ENCODE peak calls at places on chromosomes 13 and 19, in nine cellular contexts. One of them, this sample, is unnamed.

GRCh38 chr13:93953856-93954255 is 525.6 kb downstream of the DCT start:
- DNase-seq in colonic mucosa: no peak
- DNase-seq in fibroblast of mammary gland: no peak
- DNase-seq in neuronal stem cell: no peak
- DNase-seq in OCI-LY7: no peak
- DNase-seq in psoas muscle: no peak
- DNase-seq in endodermal cell: no peak
- DNase-seq in CD4-positive, alpha-beta memory T cell: no peak
- DNase-seq in CD8-positive, alpha-beta T cell: no peak
- DNase-seq in this sample: no peak

GRCh38 chr19:40523322-40524047 is 53.2 kb upstream of the SHKBP1 start:
- DNase-seq in CD8-positive, alpha-beta T cell: no peak
- DNase-seq in OCI-LY7: peak; percentile 84
- DNase-seq in fibroblast of mammary gland: peak; percentile 47
- DNase-seq in psoas muscle: peak; percentile 49
- DNase-seq in CD4-positive, alpha-beta memory T cell: peak; percentile 36
- DNase-seq in colonic mucosa: peak; percentile 79
- DNase-seq in neuronal stem cell: peak; percentile 56
- DNase-seq in endodermal cell: peak; percentile 95
- DNase-seq in this sample: peak; percentile 56

GRCh38 chr19:47507031-47507430 is 7.8 kb downstream of the NAPA start:
- DNase-seq in OCI-LY7: no peak
- DNase-seq in neuronal stem cell: no peak
- DNase-seq in endodermal cell: no peak
- DNase-seq in psoas muscle: no peak
- DNase-seq in CD8-positive, alpha-beta T cell: no peak
- DNase-seq in colonic mucosa: no peak
- DNase-seq in fibroblast of mammary gland: no peak
- DNase-seq in CD4-positive, alpha-beta memory T cell: no peak
- DNase-seq in this sample: no peak

GRCh38 chr13:32897296-32897695 is 118.9 kb upstream of the KL start:
- DNase-seq in OCI-LY7: no peak
- DNase-seq in CD8-positive, alpha-beta T cell: no peak
- DNase-seq in colonic mucosa: no peak
- DNase-seq in neuronal stem cell: no peak
- DNase-seq in endodermal cell: no peak
- DNase-seq in fibroblast of mammary gland: no peak
- DNase-seq in psoas muscle: no peak
- DNase-seq in CD4-positive, alpha-beta memory T cell: no peak
- DNase-seq in this sample: no peak

GRCh38 chr19:1811472-1811894 is 593 bp downstream of the ATP8B3 start:
- DNase-seq in OCI-LY7: peak; percentile 15
- DNase-seq in colonic mucosa: peak; percentile 67
- DNase-seq in fibroblast of mammary gland: peak; percentile 72
- DNase-seq in neuronal stem cell: no peak
- DNase-seq in psoas muscle: peak; percentile 76
- DNase-seq in CD8-positive, alpha-beta T cell: peak; percentile 56
- DNase-seq in CD4-positive, alpha-beta memory T cell: peak; percentile 24
- DNase-seq in endodermal cell: no peak
- DNase-seq in this sample: no peak

GRCh38 chr13:110634558-110634957 is 19.2 kb downstream of the NAXD start:
- DNase-seq in colonic mucosa: no peak
- DNase-seq in neuronal stem cell: no peak
- DNase-seq in endodermal cell: peak; percentile 45
- DNase-seq in CD4-positive, alpha-beta memory T cell: no peak
- DNase-seq in CD8-positive, alpha-beta T cell: no peak
- DNase-seq in fibroblast of mammary gland: peak; percentile 93
- DNase-seq in psoas muscle: no peak
- DNase-seq in OCI-LY7: no peak
- DNase-seq in this sample: no peak

GRCh38 chr19:13850910-13851753 is 25.8 kb upstream of the NANOS3 start:
- DNase-seq in OCI-LY7: no peak
- DNase-seq in CD8-positive, alpha-beta T cell: peak; percentile 60
- DNase-seq in fibroblast of mammary gland: peak; percentile 91
- DNase-seq in CD4-positive, alpha-beta memory T cell: peak; percentile 38
- DNase-seq in neuronal stem cell: no peak
- DNase-seq in psoas muscle: peak; percentile 92
- DNase-seq in colonic mucosa: peak; percentile 80
- DNase-seq in endodermal cell: peak; percentile 89
- DNase-seq in this sample: no peak

GRCh38 chr13:98173431-98173921 is 3.6 kb downstream of the RNF113B start:
- DNase-seq in CD8-positive, alpha-beta T cell: no peak
- DNase-seq in colonic mucosa: no peak
- DNase-seq in CD4-positive, alpha-beta memory T cell: no peak
- DNase-seq in OCI-LY7: no peak
- DNase-seq in psoas muscle: peak; percentile 19
- DNase-seq in endodermal cell: peak; percentile 70
- DNase-seq in fibroblast of mammary gland: peak; percentile 98
- DNase-seq in neuronal stem cell: no peak
- DNase-seq in this sample: no peak

GRCh38 chr13:95902736-95903135 is 150.5 kb downstream of the UGGT2 start:
- DNase-seq in CD4-positive, alpha-beta memory T cell: no peak
- DNase-seq in endodermal cell: no peak
- DNase-seq in fibroblast of mammary gland: no peak
- DNase-seq in colonic mucosa: no peak
- DNase-seq in neuronal stem cell: no peak
- DNase-seq in OCI-LY7: no peak
- DNase-seq in CD8-positive, alpha-beta T cell: no peak
- DNase-seq in psoas muscle: no peak
- DNase-seq in this sample: no peak

GRCh38 chr13:79642596-79642995 is 161.6 kb downstream of the NDFIP2 start:
- DNase-seq in colonic mucosa: no peak
- DNase-seq in OCI-LY7: no peak
- DNase-seq in psoas muscle: no peak
- DNase-seq in fibroblast of mammary gland: no peak
- DNase-seq in CD8-positive, alpha-beta T cell: no peak
- DNase-seq in CD4-positive, alpha-beta memory T cell: no peak
- DNase-seq in endodermal cell: no peak
- DNase-seq in neuronal stem cell: no peak
- DNase-seq in this sample: no peak

GRCh38 chr19:41889896-41890295 is 6.9 kb downstream of the ARHGEF1 start:
- DNase-seq in CD8-positive, alpha-beta T cell: no peak
- DNase-seq in fibroblast of mammary gland: no peak
- DNase-seq in neuronal stem cell: no peak
- DNase-seq in OCI-LY7: no peak
- DNase-seq in colonic mucosa: no peak
- DNase-seq in endodermal cell: no peak
- DNase-seq in CD4-positive, alpha-beta memory T cell: no peak
- DNase-seq in psoas muscle: no peak
- DNase-seq in this sample: no peak

GRCh38 chr19:46760363-46760762 is 14.1 kb upstream of the STRN4 start:
- DNase-seq in endodermal cell: no peak
- DNase-seq in psoas muscle: no peak
- DNase-seq in fibroblast of mammary gland: no peak
- DNase-seq in colonic mucosa: no peak
- DNase-seq in neuronal stem cell: no peak
- DNase-seq in CD8-positive, alpha-beta T cell: no peak
- DNase-seq in OCI-LY7: no peak
- DNase-seq in CD4-positive, alpha-beta memory T cell: no peak
- DNase-seq in this sample: no peak

GRCh38 chr13:113926301-113926761 is 47.5 kb downstream of the C13orf46 start:
- DNase-seq in psoas muscle: no peak
- DNase-seq in OCI-LY7: no peak
- DNase-seq in CD4-positive, alpha-beta memory T cell: no peak
- DNase-seq in colonic mucosa: no peak
- DNase-seq in fibroblast of mammary gland: peak; percentile 95
- DNase-seq in CD8-positive, alpha-beta T cell: no peak
- DNase-seq in endodermal cell: no peak
- DNase-seq in neuronal stem cell: no peak
- DNase-seq in this sample: no peak

DNA sequence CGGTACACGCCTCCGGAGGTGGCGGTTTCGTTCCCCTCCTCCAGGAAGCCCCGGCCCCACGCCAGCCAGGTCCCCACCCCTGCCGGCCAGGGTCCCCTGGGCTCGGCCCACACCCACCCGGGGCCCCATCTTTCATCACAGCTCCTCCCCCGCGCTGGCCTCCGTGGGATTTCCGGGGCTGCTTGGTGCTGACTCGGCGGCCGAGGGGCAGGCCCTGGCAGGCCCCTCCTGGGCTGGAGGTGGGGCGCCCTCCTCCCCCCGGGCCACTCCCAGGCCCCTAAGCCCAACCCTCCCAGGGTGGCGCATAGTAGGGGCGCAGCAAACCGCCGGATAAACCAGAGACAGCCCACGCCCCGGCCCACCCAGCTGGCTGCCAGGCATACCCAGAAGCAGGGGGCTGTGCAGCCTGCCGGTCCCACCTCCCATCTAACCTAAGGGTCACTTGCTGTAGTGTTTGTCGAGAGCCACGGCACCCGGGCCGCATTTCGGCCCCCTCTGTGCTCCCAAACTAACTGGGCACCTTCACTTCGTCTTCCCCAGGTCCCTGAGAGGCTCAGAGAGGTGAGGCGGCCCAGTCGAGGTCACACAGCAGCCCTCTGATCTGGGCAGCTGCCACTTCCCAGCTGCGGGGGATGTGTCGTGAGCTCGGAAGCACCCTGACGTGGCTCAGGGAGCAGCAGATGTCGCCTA is 6.6 kb downstream of the ZBTB7A start:
- DNase-seq in OCI-LY7: peak; percentile 32
- DNase-seq in neuronal stem cell: no peak
- DNase-seq in colonic mucosa: peak; percentile 90
- DNase-seq in fibroblast of mammary gland: peak; percentile 72
- DNase-seq in CD8-positive, alpha-beta T cell: peak; percentile 78
- DNase-seq in CD4-positive, alpha-beta memory T cell: peak; percentile 56
- DNase-seq in endodermal cell: no peak
- DNase-seq in psoas muscle: peak; percentile 84
- DNase-seq in this sample: no peak
- H3K4me3 ChIP-seq in OCI-LY7: peak overlapping the region; percentile 98
- H3K4me3 ChIP-seq in neuronal stem cell: no peak overlapping the region
- H3K4me3 ChIP-seq in colonic mucosa: peak overlapping the region; percentile 72
- H3K4me3 ChIP-seq in fibroblast of mammary gland: peak overlapping the region; percentile 19
- H3K4me3 ChIP-seq in CD8-positive, alpha-beta T cell: peak overlapping the region; percentile 35
- H3K4me3 ChIP-seq in CD4-positive, alpha-beta memory T cell: no peak overlapping the region
- H3K4me3 ChIP-seq in endodermal cell: no peak overlapping the region
- H3K4me3 ChIP-seq in psoas muscle: peak overlapping the region; percentile 97
- H3K4me3 ChIP-seq in this sample: no peak overlapping the region

DNA sequence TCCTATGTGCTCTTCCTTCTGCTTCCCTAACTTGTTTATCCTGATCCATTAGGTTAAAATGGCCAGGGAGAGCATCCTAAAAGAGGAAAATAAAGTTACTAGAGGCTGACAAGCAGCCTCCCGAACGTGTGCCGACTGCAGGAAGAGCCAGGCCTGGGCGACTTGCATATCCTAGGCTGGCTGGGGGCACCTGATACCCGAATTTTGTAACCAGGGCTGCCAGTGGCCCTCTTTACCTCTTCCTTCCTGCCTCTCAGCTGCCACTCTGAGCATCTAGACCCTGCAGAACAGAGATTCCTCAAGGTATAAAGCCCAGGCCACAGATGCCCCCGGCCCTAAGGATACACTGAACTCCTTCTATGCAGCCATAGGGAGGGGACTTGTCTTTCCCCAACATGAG is 48.5 kb upstream of the KATNAL1 start:
- DNase-seq in psoas muscle: no peak
- DNase-seq in OCI-LY7: no peak
- DNase-seq in colonic mucosa: no peak
- DNase-seq in CD8-positive, alpha-beta T cell: no peak
- DNase-seq in neuronal stem cell: no peak
- DNase-seq in endodermal cell: no peak
- DNase-seq in fibroblast of mammary gland: no peak
- DNase-seq in CD4-positive, alpha-beta memory T cell: no peak
- DNase-seq in this sample: peak; percentile 62
- H3K4me3 ChIP-seq in psoas muscle: no peak overlapping the region
- H3K4me3 ChIP-seq in OCI-LY7: peak overlapping the region; percentile 6
- H3K4me3 ChIP-seq in colonic mucosa: no peak overlapping the region
- H3K4me3 ChIP-seq in CD8-positive, alpha-beta T cell: no peak overlapping the region
- H3K4me3 ChIP-seq in neuronal stem cell: no peak overlapping the region
- H3K4me3 ChIP-seq in endodermal cell: no peak overlapping the region
- H3K4me3 ChIP-seq in fibroblast of mammary gland: no peak overlapping the region
- H3K4me3 ChIP-seq in CD4-positive, alpha-beta memory T cell: no peak overlapping the region
- H3K4me3 ChIP-seq in this sample: peak overlapping the region; percentile 26

GRCh38 chr13:24631922-24632321 is 48.3 kb upstream of the ATP12A start:
- DNase-seq in colonic mucosa: no peak
- DNase-seq in OCI-LY7: no peak
- DNase-seq in endodermal cell: no peak
- DNase-seq in neuronal stem cell: no peak
- DNase-seq in CD4-positive, alpha-beta memory T cell: no peak
- DNase-seq in fibroblast of mammary gland: peak; percentile 12
- DNase-seq in psoas muscle: no peak
- DNase-seq in CD8-positive, alpha-beta T cell: no peak
- DNase-seq in this sample: no peak

GRCh38 chr13:24630121-24630520 is 50.1 kb upstream of the ATP12A start:
- DNase-seq in psoas muscle: no peak
- DNase-seq in CD4-positive, alpha-beta memory T cell: no peak
- DNase-seq in neuronal stem cell: no peak
- DNase-seq in OCI-LY7: no peak
- DNase-seq in CD8-positive, alpha-beta T cell: no peak
- DNase-seq in fibroblast of mammary gland: no peak
- DNase-seq in endodermal cell: peak; percentile 35
- DNase-seq in colonic mucosa: no peak
- DNase-seq in this sample: no peak

GRCh38 chr13:24632382-24633121 is 47.7 kb upstream of the ATP12A start:
- DNase-seq in neuronal stem cell: no peak
- DNase-seq in CD4-positive, alpha-beta memory T cell: no peak
- DNase-seq in OCI-LY7: no peak
- DNase-seq in endodermal cell: no peak
- DNase-seq in psoas muscle: no peak
- DNase-seq in CD8-positive, alpha-beta T cell: no peak
- DNase-seq in colonic mucosa: no peak
- DNase-seq in fibroblast of mammary gland: peak; percentile 53
- DNase-seq in this sample: no peak

GRCh38 chr13:24629320-24629719 is 50.9 kb upstream of the ATP12A start:
- DNase-seq in OCI-LY7: no peak
- DNase-seq in colonic mucosa: no peak
- DNase-seq in psoas muscle: no peak
- DNase-seq in CD4-positive, alpha-beta memory T cell: no peak
- DNase-seq in CD8-positive, alpha-beta T cell: no peak
- DNase-seq in endodermal cell: peak; percentile 2
- DNase-seq in fibroblast of mammary gland: no peak
- DNase-seq in neuronal stem cell: no peak
- DNase-seq in this sample: no peak

DNA sequence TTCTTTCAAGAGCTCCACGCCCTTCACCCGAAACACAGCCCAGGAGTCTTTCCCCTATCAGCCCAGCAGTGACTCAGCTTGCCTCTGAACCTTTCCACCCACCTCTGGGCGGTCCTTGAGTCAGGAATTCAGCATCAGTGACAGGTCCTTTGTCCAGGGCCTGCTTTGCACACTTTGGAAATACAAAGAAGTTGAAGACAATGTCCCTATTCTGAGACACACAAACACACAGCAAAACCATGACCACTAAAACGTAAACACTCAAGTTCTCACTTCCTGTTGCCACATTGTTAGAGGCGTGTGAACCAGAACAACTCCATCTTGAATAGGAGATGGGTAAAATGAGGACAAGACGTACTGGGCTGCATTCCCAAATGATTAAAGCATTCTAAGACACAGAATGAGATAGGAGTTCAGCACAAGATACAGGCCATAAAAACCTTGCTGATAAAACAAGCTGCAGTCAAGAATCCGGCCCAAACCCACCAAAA is 49.3 kb upstream of the ATP12A start:
- DNase-seq in fibroblast of mammary gland: peak; percentile 21
- DNase-seq in psoas muscle: no peak
- DNase-seq in CD4-positive, alpha-beta memory T cell: no peak
- DNase-seq in CD8-positive, alpha-beta T cell: no peak
- DNase-seq in OCI-LY7: no peak
- DNase-seq in endodermal cell: no peak
- DNase-seq in neuronal stem cell: peak; percentile 55
- DNase-seq in colonic mucosa: no peak
- DNase-seq in this sample: no peak
- H3K4me3 ChIP-seq in fibroblast of mammary gland: no peak overlapping the region
- H3K4me3 ChIP-seq in psoas muscle: no peak overlapping the region
- H3K4me3 ChIP-seq in CD4-positive, alpha-beta memory T cell: no peak overlapping the region
- H3K4me3 ChIP-seq in CD8-positive, alpha-beta T cell: no peak overlapping the region
- H3K4me3 ChIP-seq in OCI-LY7: no peak overlapping the region
- H3K4me3 ChIP-seq in endodermal cell: no peak overlapping the region
- H3K4me3 ChIP-seq in neuronal stem cell: no peak overlapping the region
- H3K4me3 ChIP-seq in colonic mucosa: no peak overlapping the region
- H3K4me3 ChIP-seq in this sample: no peak overlapping the region

GRCh38 chr19:48991011-48991609 is 2.0 kb downstream of the GYS1 start:
- DNase-seq in OCI-LY7: no peak
- DNase-seq in neuronal stem cell: no peak
- DNase-seq in CD8-positive, alpha-beta T cell: no peak
- DNase-seq in endodermal cell: no peak
- DNase-seq in CD4-positive, alpha-beta memory T cell: no peak
- DNase-seq in psoas muscle: no peak
- DNase-seq in fibroblast of mammary gland: no peak
- DNase-seq in colonic mucosa: no peak
- DNase-seq in this sample: no peak
- H3K4me3 ChIP-seq in OCI-LY7: no peak overlapping the region
- H3K4me3 ChIP-seq in neuronal stem cell: peak overlapping the region; percentile 60
- H3K4me3 ChIP-seq in CD8-positive, alpha-beta T cell: no peak overlapping the region
- H3K4me3 ChIP-seq in endodermal cell: peak overlapping the region; percentile 100
- H3K4me3 ChIP-seq in CD4-positive, alpha-beta memory T cell: no peak overlapping the region
- H3K4me3 ChIP-seq in psoas muscle: peak overlapping the region; percentile 81
- H3K4me3 ChIP-seq in fibroblast of mammary gland: no peak overlapping the region
- H3K4me3 ChIP-seq in colonic mucosa: no peak overlapping the region
- H3K4me3 ChIP-seq in this sample: no peak overlapping the region

This sample was measured in Jurkat, Clone E6-1.